ENCODE peak calls at places on chromosomes 11 and 22, in nine cellular contexts. One of them, this sample, is unnamed.

GRCh38 chr11:104003491-104003890 is 32.9 kb upstream of the DDI1 start:
- DNase-seq in HFF-Myc: no peak
- DNase-seq in AG09309: no peak
- DNase-seq in dorsolateral prefrontal cortex: no peak
- DNase-seq in WTC11: no peak
- DNase-seq in brain microvascular endothelial cell: peak
- DNase-seq in psoas muscle: no peak
- DNase-seq in endothelial cell: no peak
- DNase-seq in fibroblast of mammary gland: peak
- DNase-seq in this sample: no peak

GRCh38 chr11:35040221-35040942 is 98.6 kb upstream of the CD44 start:
- DNase-seq in endothelial cell: no peak
- DNase-seq in AG09309: no peak
- DNase-seq in dorsolateral prefrontal cortex: no peak
- DNase-seq in psoas muscle: no peak
- DNase-seq in brain microvascular endothelial cell: peak
- DNase-seq in WTC11: no peak
- DNase-seq in HFF-Myc: no peak
- DNase-seq in fibroblast of mammary gland: peak
- DNase-seq in this sample: peak

GRCh38 chr11:57641011-57641410 is 8.7 kb downstream of the YPEL4 start:
- DNase-seq in brain microvascular endothelial cell: peak
- DNase-seq in AG09309: no peak
- DNase-seq in psoas muscle: peak
- DNase-seq in WTC11: peak
- DNase-seq in fibroblast of mammary gland: peak
- DNase-seq in dorsolateral prefrontal cortex: peak
- DNase-seq in HFF-Myc: no peak
- DNase-seq in endothelial cell: no peak
- DNase-seq in this sample: no peak

GRCh38 chr22:25451480-25452114 is 112.9 kb upstream of the GRK3 start:
- DNase-seq in dorsolateral prefrontal cortex: no peak
- DNase-seq in psoas muscle: no peak
- DNase-seq in AG09309: no peak
- DNase-seq in HFF-Myc: no peak
- DNase-seq in fibroblast of mammary gland: no peak
- DNase-seq in WTC11: no peak
- DNase-seq in brain microvascular endothelial cell: no peak
- DNase-seq in endothelial cell: no peak
- DNase-seq in this sample: no peak

GRCh38 chr11:46252373-46252914 is 25.0 kb upstream of the CREB3L1 start:
- DNase-seq in psoas muscle: no peak
- DNase-seq in HFF-Myc: no peak
- DNase-seq in AG09309: no peak
- DNase-seq in endothelial cell: no peak
- DNase-seq in WTC11: no peak
- DNase-seq in dorsolateral prefrontal cortex: no peak
- DNase-seq in fibroblast of mammary gland: no peak
- DNase-seq in brain microvascular endothelial cell: no peak
- DNase-seq in this sample: peak

GRCh38 chr11:130719516-130719915 is 196.8 kb downstream of the SNX19 start:
- DNase-seq in fibroblast of mammary gland: peak
- DNase-seq in AG09309: no peak
- DNase-seq in WTC11: no peak
- DNase-seq in brain microvascular endothelial cell: peak
- DNase-seq in psoas muscle: no peak
- DNase-seq in HFF-Myc: no peak
- DNase-seq in dorsolateral prefrontal cortex: no peak
- DNase-seq in endothelial cell: no peak
- DNase-seq in this sample: no peak

GRCh38 chr11:56852131-56852530 is 103.6 kb upstream of the OR9G4 start:
- DNase-seq in WTC11: no peak
- DNase-seq in dorsolateral prefrontal cortex: no peak
- DNase-seq in endothelial cell: no peak
- DNase-seq in brain microvascular endothelial cell: no peak
- DNase-seq in fibroblast of mammary gland: no peak
- DNase-seq in AG09309: no peak
- DNase-seq in psoas muscle: no peak
- DNase-seq in HFF-Myc: no peak
- DNase-seq in this sample: no peak

GRCh38 chr11:64004590-64004984 is 18.3 kb downstream of the OTUB1 start:
- DNase-seq in brain microvascular endothelial cell: no peak
- DNase-seq in psoas muscle: no peak
- DNase-seq in fibroblast of mammary gland: peak
- DNase-seq in dorsolateral prefrontal cortex: no peak
- DNase-seq in WTC11: no peak
- DNase-seq in endothelial cell: no peak
- DNase-seq in HFF-Myc: no peak
- DNase-seq in AG09309: no peak
- DNase-seq in this sample: no peak

GRCh38 chr11:43866520-43866919 is 14.1 kb upstream of the ALKBH3 start:
- DNase-seq in HFF-Myc: no peak
- DNase-seq in WTC11: no peak
- DNase-seq in dorsolateral prefrontal cortex: no peak
- DNase-seq in psoas muscle: no peak
- DNase-seq in endothelial cell: no peak
- DNase-seq in fibroblast of mammary gland: peak
- DNase-seq in brain microvascular endothelial cell: peak
- DNase-seq in AG09309: no peak
- DNase-seq in this sample: no peak

GRCh38 chr11:35247428-35247827 is 108.5 kb downstream of the CD44 start:
- DNase-seq in endothelial cell: no peak
- DNase-seq in HFF-Myc: no peak
- DNase-seq in brain microvascular endothelial cell: no peak
- DNase-seq in AG09309: no peak
- DNase-seq in dorsolateral prefrontal cortex: no peak
- DNase-seq in WTC11: no peak
- DNase-seq in fibroblast of mammary gland: no peak
- DNase-seq in psoas muscle: no peak
- DNase-seq in this sample: no peak

GRCh38 chr11:73194593-73194992 is 23.5 kb upstream of the P2RY2 start:
- DNase-seq in psoas muscle: no peak
- DNase-seq in fibroblast of mammary gland: no peak
- DNase-seq in endothelial cell: no peak
- DNase-seq in WTC11: peak
- DNase-seq in AG09309: no peak
- DNase-seq in dorsolateral prefrontal cortex: no peak
- DNase-seq in brain microvascular endothelial cell: no peak
- DNase-seq in HFF-Myc: no peak
- DNase-seq in this sample: no peak

GRCh38 chr11:57501951-57502350 is 13.6 kb downstream of the SLC43A1 start:
- DNase-seq in AG09309: no peak
- DNase-seq in endothelial cell: no peak
- DNase-seq in fibroblast of mammary gland: no peak
- DNase-seq in brain microvascular endothelial cell: no peak
- DNase-seq in dorsolateral prefrontal cortex: no peak
- DNase-seq in HFF-Myc: no peak
- DNase-seq in WTC11: no peak
- DNase-seq in psoas muscle: no peak
- DNase-seq in this sample: peak

GRCh38 chr11:72696866-72697428 is 22.7 kb upstream of the PDE2A start:
- DNase-seq in dorsolateral prefrontal cortex: no peak
- DNase-seq in brain microvascular endothelial cell: no peak
- DNase-seq in WTC11: peak
- DNase-seq in HFF-Myc: no peak
- DNase-seq in fibroblast of mammary gland: peak
- DNase-seq in psoas muscle: peak
- DNase-seq in endothelial cell: no peak
- DNase-seq in AG09309: no peak
- DNase-seq in this sample: peak

GRCh38 chr22:18032455-18033101 is 8.2 kb upstream of the MICAL3 start:
- DNase-seq in psoas muscle: no peak
- DNase-seq in fibroblast of mammary gland: peak
- DNase-seq in HFF-Myc: peak
- DNase-seq in WTC11: no peak
- DNase-seq in dorsolateral prefrontal cortex: no peak
- DNase-seq in AG09309: no peak
- DNase-seq in brain microvascular endothelial cell: peak
- DNase-seq in endothelial cell: no peak
- DNase-seq in this sample: no peak

GRCh38 chr11:131670876-131671275 is 300.5 kb downstream of the NTM start:
- DNase-seq in psoas muscle: no peak
- DNase-seq in dorsolateral prefrontal cortex: no peak
- DNase-seq in endothelial cell: no peak
- DNase-seq in WTC11: no peak
- DNase-seq in brain microvascular endothelial cell: no peak
- DNase-seq in fibroblast of mammary gland: no peak
- DNase-seq in HFF-Myc: no peak
- DNase-seq in AG09309: no peak
- DNase-seq in this sample: no peak

GRCh38 chr22:37226087-37226486 is 13.8 kb upstream of the SSTR3 start:
- DNase-seq in HFF-Myc: no peak
- DNase-seq in endothelial cell: no peak
- DNase-seq in brain microvascular endothelial cell: no peak
- DNase-seq in fibroblast of mammary gland: no peak
- DNase-seq in psoas muscle: no peak
- DNase-seq in dorsolateral prefrontal cortex: no peak
- DNase-seq in WTC11: no peak
- DNase-seq in AG09309: no peak
- DNase-seq in this sample: no peak

GRCh38 chr22:37223965-37224551 is 11.8 kb upstream of the SSTR3 start:
- DNase-seq in HFF-Myc: no peak
- DNase-seq in endothelial cell: no peak
- DNase-seq in psoas muscle: no peak
- DNase-seq in dorsolateral prefrontal cortex: no peak
- DNase-seq in fibroblast of mammary gland: no peak
- DNase-seq in WTC11: no peak
- DNase-seq in AG09309: no peak
- DNase-seq in brain microvascular endothelial cell: no peak
- DNase-seq in this sample: no peak

GRCh38 chr22:37224757-37225420 is 12.6 kb upstream of the SSTR3 start:
- DNase-seq in HFF-Myc: no peak
- DNase-seq in brain microvascular endothelial cell: no peak
- DNase-seq in psoas muscle: no peak
- DNase-seq in WTC11: no peak
- DNase-seq in AG09309: no peak
- DNase-seq in endothelial cell: no peak
- DNase-seq in dorsolateral prefrontal cortex: no peak
- DNase-seq in fibroblast of mammary gland: no peak
- DNase-seq in this sample: no peak

GRCh38 chr22:37226514-37226913 is 14.2 kb upstream of the SSTR3 start:
- DNase-seq in endothelial cell: no peak
- DNase-seq in psoas muscle: no peak
- DNase-seq in WTC11: no peak
- DNase-seq in HFF-Myc: no peak
- DNase-seq in brain microvascular endothelial cell: no peak
- DNase-seq in fibroblast of mammary gland: no peak
- DNase-seq in dorsolateral prefrontal cortex: no peak
- DNase-seq in AG09309: no peak
- DNase-seq in this sample: no peak

GRCh38 chr22:37225481-37225880 is 13.2 kb upstream of the SSTR3 start:
- DNase-seq in fibroblast of mammary gland: no peak
- DNase-seq in dorsolateral prefrontal cortex: no peak
- DNase-seq in WTC11: no peak
- DNase-seq in AG09309: no peak
- DNase-seq in endothelial cell: no peak
- DNase-seq in psoas muscle: no peak
- DNase-seq in HFF-Myc: no peak
- DNase-seq in brain microvascular endothelial cell: no peak
- DNase-seq in this sample: no peak
- TF ChIP-seq CTCF in fibroblast of mammary gland: peak
- TF ChIP-seq CTCF in dorsolateral prefrontal cortex: no peak
- TF ChIP-seq CTCF in WTC11: no peak
- TF ChIP-seq CTCF in AG09309: peak
- TF ChIP-seq CTCF in endothelial cell: no peak
- TF ChIP-seq CTCF in psoas muscle: no peak
- TF ChIP-seq CTCF in HFF-Myc: peak
- TF ChIP-seq CTCF in brain microvascular endothelial cell: peak
- TF ChIP-seq CTCF in this sample: no peak

DNA sequence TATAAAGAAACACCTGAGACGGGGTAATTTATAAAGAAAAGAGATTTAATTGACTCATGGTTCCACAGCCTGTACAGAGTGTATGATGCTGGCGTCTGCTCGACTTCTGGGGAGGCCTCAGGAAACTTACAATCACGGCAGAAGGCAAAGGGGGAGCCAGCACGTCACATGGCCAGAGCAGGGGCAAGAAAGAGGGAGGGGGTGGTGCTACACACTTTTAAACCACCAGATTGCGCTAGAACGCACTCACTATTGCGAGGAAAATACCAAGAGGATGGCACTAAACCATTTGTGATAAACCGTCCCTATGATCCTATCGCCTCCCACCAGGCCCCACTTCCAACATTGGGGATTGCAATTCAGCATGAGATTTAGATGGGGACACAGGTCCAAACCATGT is 79.7 kb upstream of the CARD18 start:
- DNase-seq in WTC11: peak
- DNase-seq in psoas muscle: no peak
- DNase-seq in dorsolateral prefrontal cortex: no peak
- DNase-seq in AG09309: no peak
- DNase-seq in brain microvascular endothelial cell: no peak
- DNase-seq in endothelial cell: no peak
- DNase-seq in fibroblast of mammary gland: no peak
- DNase-seq in HFF-Myc: no peak
- DNase-seq in this sample: no peak
- TF ChIP-seq CTCF in WTC11: no peak
- TF ChIP-seq CTCF in psoas muscle: no peak
- TF ChIP-seq CTCF in dorsolateral prefrontal cortex: no peak
- TF ChIP-seq CTCF in AG09309: no peak
- TF ChIP-seq CTCF in brain microvascular endothelial cell: peak
- TF ChIP-seq CTCF in endothelial cell: no peak
- TF ChIP-seq CTCF in fibroblast of mammary gland: no peak
- TF ChIP-seq CTCF in HFF-Myc: no peak
- TF ChIP-seq CTCF in this sample: no peak

DNA sequence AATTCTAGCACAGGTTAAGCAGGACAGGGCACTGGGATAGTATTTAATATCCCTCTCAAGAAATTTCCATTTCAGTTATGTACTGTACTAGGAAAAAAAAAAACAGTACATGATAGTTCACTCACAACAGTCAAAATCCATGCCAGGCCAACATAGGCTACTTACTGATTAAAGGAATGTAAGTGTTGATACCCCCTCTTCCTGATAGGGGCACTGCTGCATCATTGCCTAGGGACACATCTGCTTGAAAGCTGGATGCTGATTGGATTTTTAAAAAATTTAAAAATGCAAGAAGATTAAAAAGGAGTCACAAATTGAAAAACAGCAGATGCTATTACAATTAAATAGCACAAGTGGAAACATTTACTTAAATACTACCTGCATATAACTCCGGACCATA is 43.4 kb downstream of the APOL5 start:
- DNase-seq in fibroblast of mammary gland: peak
- DNase-seq in dorsolateral prefrontal cortex: no peak
- DNase-seq in brain microvascular endothelial cell: no peak
- DNase-seq in HFF-Myc: no peak
- DNase-seq in endothelial cell: no peak
- DNase-seq in psoas muscle: no peak
- DNase-seq in WTC11: no peak
- DNase-seq in AG09309: no peak
- DNase-seq in this sample: no peak
- TF ChIP-seq CTCF in fibroblast of mammary gland: peak
- TF ChIP-seq CTCF in dorsolateral prefrontal cortex: peak
- TF ChIP-seq CTCF in brain microvascular endothelial cell: peak
- TF ChIP-seq CTCF in HFF-Myc: peak
- TF ChIP-seq CTCF in endothelial cell: no peak
- TF ChIP-seq CTCF in psoas muscle: peak
- TF ChIP-seq CTCF in WTC11: peak
- TF ChIP-seq CTCF in AG09309: peak
- TF ChIP-seq CTCF in this sample: no peak

GRCh38 chr11:17386331-17387084 is 2.0 kb downstream of the KCNJ11 start:
- DNase-seq in WTC11: peak
- DNase-seq in dorsolateral prefrontal cortex: peak
- DNase-seq in endothelial cell: peak
- DNase-seq in fibroblast of mammary gland: peak
- DNase-seq in AG09309: no peak
- DNase-seq in HFF-Myc: no peak
- DNase-seq in brain microvascular endothelial cell: peak
- DNase-seq in psoas muscle: peak
- DNase-seq in this sample: peak
- TF ChIP-seq CTCF in WTC11: peak
- TF ChIP-seq CTCF in dorsolateral prefrontal cortex: peak
- TF ChIP-seq CTCF in endothelial cell: peak
- TF ChIP-seq CTCF in fibroblast of mammary gland: peak
- TF ChIP-seq CTCF in AG09309: peak
- TF ChIP-seq CTCF in HFF-Myc: peak
- TF ChIP-seq CTCF in brain microvascular endothelial cell: peak
- TF ChIP-seq CTCF in psoas muscle: peak
- TF ChIP-seq CTCF in this sample: peak